ENCODE peak calls at places on chromosome 3, in four cellular contexts. S is choroid plexus epithelial cell, O is cardiac muscle cell, P is foreskin fibroblast. X is an unnamed sample.

GRCh38 chr3:126125781-126126251 is 41.9 kb upstream of the SLC41A3 start:
- DNase-seq in S (no peak), O (no peak), P (no peak), X (no peak)

GRCh38 chr3:137770066-137770805 is 6.1 kb downstream of the SOX14 start:
- DNase-seq in S (no peak), O (no peak), P (no peak), X (no peak)

GRCh38 chr3:69368129-69368741 is 17.7 kb downstream of the FRMD4B start:
- DNase-seq in S (no peak), O (peak), P (no peak), X (peak)

GRCh38 chr3:124654470-124654845 is 75.8 kb upstream of the UMPS start:
- DNase-seq in S (no peak), O (no peak), P (no peak), X (no peak)

GRCh38 chr3:172607305-172608121 is 84.3 kb upstream of the TNFSF10 start:
- DNase-seq in S (peak), O (peak), P (peak), X (peak)

GRCh38 chr3:180619723-180620122 is 17.8 kb downstream of the TTC14 start:
- DNase-seq in S (peak), O (no peak), P (no peak), X (no peak)

GRCh38 chr3:14780927-14781507 is 37.7 kb upstream of the FGD5 start:
- DNase-seq in S (peak), O (peak), P (peak), X (peak)

GRCh38 chr3:132661120-132661519 is 991 bp downstream of the UBA5 start:
- DNase-seq in S (no peak), O (no peak), P (no peak), X (no peak)

GRCh38 chr3:119301001-119301400 is 6.8 kb downstream of the ARHGAP31 start:
- DNase-seq in S (no peak), O (no peak), P (peak), X (no peak)

GRCh38 chr3:77204788-77205187 is 164.9 kb downstream of the ROBO2 start:
- DNase-seq in S (no peak), O (no peak), P (no peak), X (no peak)

GRCh38 chr3:66303556-66303955 is 82.8 kb downstream of the SLC25A26 start:
- DNase-seq in S (no peak), O (no peak), P (no peak), X (no peak)

GRCh38 chr3:20185364-20185732 is 658 bp downstream of the SGO1 start:
- DNase-seq in S (peak), O (peak), P (peak), X (peak)

GRCh38 chr3:149188494-149188893 is 33.1 kb downstream of the CP start:
- DNase-seq in S (no peak), O (peak), P (peak), X (peak)

GRCh38 chr3:160480931-160481330 is 31.3 kb upstream of the TRIM59 start:
- DNase-seq in S (no peak), O (no peak), P (no peak), X (no peak)

GRCh38 chr3:136122006-136122405 is 74.1 kb downstream of the MSL2 start:
- DNase-seq in S (no peak), O (no peak), P (no peak), X (no peak)

GRCh38 chr3:141360888-141361598 is 7.3 kb upstream of the ZBTB38 start:
- DNase-seq in S (peak), O (peak), P (peak), X (peak)

GRCh38 chr3:197516517-197516889 is 39.3 kb downstream of the BDH1 start:
- DNase-seq in S (peak), O (peak), P (peak), X (peak)

GRCh38 chr3:67655364-67656121 is 1.1 kb upstream of the SUCLG2 start:
- DNase-seq in S (no peak), O (no peak), P (no peak), X (no peak)

GRCh38 chr3:114499986-114500385 is 206.2 kb downstream of the TIGIT start:
- DNase-seq in S (peak), O (peak), P (no peak), X (peak)

GRCh38 chr3:126567696-126568438 is 9.1 kb upstream of the C3orf22 start:
- DNase-seq in S (no peak), O (no peak), P (no peak), X (no peak)

GRCh38 chr3:72666444-72666755 is 181.8 kb downstream of the SHQ1 start:
- DNase-seq in S (no peak), O (no peak), P (no peak), X (no peak)
- TF ChIP-seq CTCF in S (no peak), O (no peak), P (no peak), X (no peak)

GRCh38 chr3:46371802-46372340 is 1.1 kb downstream of the CCR5 start:
- DNase-seq in S (no peak), O (no peak), P (no peak), X (no peak)
- H3K4me3 ChIP-seq in S (no peak), O (no peak), P (no peak), X (no peak)

GRCh38 chr3:38011111-38011510 is 18.3 kb downstream of the PLCD1 start:
- DNase-seq in S (no peak), O (no peak), P (no peak), X (no peak)
- TF ChIP-seq CTCF in S (no peak), O (no peak), P (no peak), X (no peak)

DNA sequence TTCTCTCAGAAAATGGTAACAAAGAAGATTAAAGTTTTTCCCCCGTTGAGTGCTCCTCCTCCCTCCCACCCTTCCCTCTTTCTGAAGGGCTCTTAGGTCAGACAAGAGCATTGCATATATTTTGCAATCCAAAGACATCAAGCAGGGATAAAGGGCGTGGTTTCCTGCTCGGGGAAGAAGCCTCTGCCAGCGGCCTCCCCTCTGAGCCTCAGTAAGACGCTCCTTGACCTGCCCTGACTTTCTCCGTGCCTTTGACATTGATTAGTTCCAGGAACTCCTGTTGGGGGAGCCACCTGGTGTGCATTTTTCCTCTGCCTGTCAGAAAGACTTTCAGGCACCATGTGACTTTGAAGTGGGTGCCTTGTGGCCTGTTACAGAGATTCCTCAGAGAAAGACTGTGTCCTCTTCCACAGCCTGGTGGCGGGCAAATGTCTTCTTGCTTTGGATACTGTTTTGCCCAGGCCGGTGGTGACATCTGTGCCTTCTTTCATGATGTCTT is 87.2 kb upstream of the TBL1XR1 start:
- DNase-seq in S (peak), O (peak), P (peak), X (peak)
- H3K4me3 ChIP-seq in S (no peak), O (no peak), P (no peak), X (no peak)

GRCh38 chr3:113040231-113040630 is 49.4 kb downstream of the GTPBP8 start:
- DNase-seq in S (no peak), O (no peak), P (no peak), X (no peak)

GRCh38 chr3:113039546-113039945 is 48.8 kb downstream of the GTPBP8 start:
- DNase-seq in S (no peak), O (no peak), P (no peak), X (no peak)

GRCh38 chr3:113038326-113038725 is 47.5 kb downstream of the GTPBP8 start:
- DNase-seq in S (peak), O (no peak), P (peak), X (no peak)

GRCh38 chr3:113034011-113034410 is 43.2 kb downstream of the GTPBP8 start:
- DNase-seq in S (peak), O (peak), P (peak), X (peak)

GRCh38 chr3:113035387-113035982 is 44.7 kb downstream of the GTPBP8 start:
- DNase-seq in S (peak), O (peak), P (peak), X (peak)
- TF ChIP-seq CTCF in S (peak), O (peak), P (peak), X (peak)

GRCh38 chr3:36907911-36908646 is 36.8 kb downstream of the TRANK1 start:
- DNase-seq in S (peak), O (peak), P (peak), X (peak)
- H3K4me3 ChIP-seq in S (peak), O (no peak), P (peak), X (peak)

DNA sequence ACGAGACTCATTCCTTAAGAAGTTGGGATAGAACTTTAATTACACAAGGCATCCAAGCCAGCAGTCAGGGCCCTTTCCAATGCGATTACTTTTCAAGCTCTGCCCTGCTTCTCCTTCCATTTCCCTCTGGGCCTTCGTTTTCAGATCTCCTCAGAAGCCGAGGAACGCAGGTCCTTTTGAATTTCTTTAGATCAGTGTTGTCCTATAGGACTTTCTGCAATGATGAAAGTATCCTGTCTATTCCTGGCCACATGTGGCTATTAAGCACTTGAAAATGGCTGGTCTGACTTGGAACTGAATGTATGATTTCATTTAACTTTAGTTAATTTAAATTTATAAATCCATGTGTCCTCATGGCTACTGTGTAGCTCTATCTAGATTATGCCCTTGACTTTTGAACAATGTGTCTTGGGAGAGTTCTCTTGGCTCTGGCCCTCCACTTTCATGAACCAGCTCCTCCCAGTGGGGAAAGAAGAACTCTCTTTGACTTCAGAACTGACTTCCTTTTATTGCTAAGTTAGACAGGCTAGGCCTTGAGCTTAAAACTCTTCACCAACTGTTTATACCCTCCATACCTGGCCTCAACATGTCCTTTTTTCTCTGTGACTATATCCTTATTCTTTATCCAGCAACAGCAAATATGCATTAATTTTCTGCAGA is 22.7 kb downstream of the TGFBR2 start:
- DNase-seq in S (peak), O (peak), P (peak), X (peak)
- TF ChIP-seq CTCF in S (peak), O (peak), P (no peak), X (peak)

GRCh38 chr3:127739347-127740135 is 66.8 kb downstream of the ABTB1 start:
- DNase-seq in S (peak), O (peak), P (no peak), X (no peak)
- H3K4me3 ChIP-seq in S (no peak), O (no peak), P (no peak), X (no peak)